ENCODE peak calls at places on chromosomes 4 and X, in six cellular contexts. M, T, P, R, X and E are unnamed samples.

GRCh38 chr4:656651-657337 is 17.3 kb downstream of the ATP5ME start:
- DNase-seq in M (no peak), T (no peak), P (no peak), R (no peak), X (peak), E (no peak)

GRCh38 chr4:13642576-13642975 is 15.1 kb upstream of the BOD1L1 start:
- DNase-seq in M (no peak), T (no peak), P (no peak), R (no peak), X (no peak), E (no peak)

GRCh38 chr4:137601924-137602323 is 69.6 kb upstream of the PCDH18 start:
- DNase-seq in M (no peak), T (no peak), P (no peak), R (no peak), X (no peak), E (no peak)

GRCh38 chr4:87005690-87006461 is 71.1 kb downstream of the AFF1 start:
- DNase-seq in M (peak), T (no peak), P (no peak), R (peak), X (no peak), E (no peak)

GRCh38 chr4:176444741-176445140 is 125.0 kb downstream of the SPCS3 start:
- DNase-seq in M (no peak), T (no peak), P (no peak), R (no peak), X (no peak), E (peak)

GRCh38 chrX:37745354-37745753 is 34.5 kb upstream of the CYBB start:
- DNase-seq in M (peak), T (peak), P (peak), R (peak), X (peak), E (peak)

GRCh38 chr4:44632733-44633132 is 18.7 kb downstream of the YIPF7 start:
- DNase-seq in M (no peak), T (no peak), P (no peak), R (no peak), X (no peak), E (no peak)

GRCh38 chr4:184428787-184429186 is 45.6 kb downstream of the IRF2 start:
- DNase-seq in M (no peak), T (no peak), P (no peak), R (no peak), X (no peak), E (no peak)

GRCh38 chrX:109537324-109537665 is 651 bp downstream of the NXT2 start:
- DNase-seq in M (no peak), T (no peak), P (peak), R (peak), X (no peak), E (peak)

GRCh38 chr4:153332936-153333335 is 11.6 kb upstream of the MND1 start:
- DNase-seq in M (no peak), T (no peak), P (no peak), R (no peak), X (no peak), E (no peak)

GRCh38 chrX:41332005-41332404 is 2.0 kb upstream of the DDX3X start:
- DNase-seq in M (no peak), T (no peak), P (no peak), R (no peak), X (no peak), E (no peak)

GRCh38 chrX:68870357-68870756 is 41.5 kb downstream of the EFNB1 start:
- DNase-seq in M (no peak), T (no peak), P (no peak), R (no peak), X (no peak), E (no peak)

GRCh38 chrX:18390941-18391538 is 34.4 kb upstream of the CDKL5 start:
- DNase-seq in M (peak), T (no peak), P (peak), R (peak), X (peak), E (peak)

GRCh38 chrX:85375333-85375738 is 4.1 kb downstream of the POF1B start:
- DNase-seq in M (no peak), T (no peak), P (peak), R (no peak), X (no peak), E (no peak)

GRCh38 chrX:48025561-48025960 is 18.8 kb downstream of the SPACA5 start:
- DNase-seq in M (peak), T (no peak), P (peak), R (peak), X (no peak), E (peak)

GRCh38 chr4:110196206-110196870 is 2.1 kb downstream of the ELOVL6 start:
- DNase-seq in M (peak), T (peak), P (peak), R (peak), X (peak), E (no peak)

GRCh38 chr4:123609829-123610228 is 213.2 kb downstream of the SPRY1 start:
- DNase-seq in M (no peak), T (no peak), P (no peak), R (no peak), X (no peak), E (no peak)

GRCh38 chr4:54959656-54960055 is 165.7 kb downstream of the KDR start:
- DNase-seq in M (no peak), T (no peak), P (no peak), R (no peak), X (no peak), E (peak)

GRCh38 chr4:165383757-165384156 is 4.9 kb downstream of the CPE start:
- DNase-seq in M (no peak), T (no peak), P (no peak), R (no peak), X (no peak), E (no peak)

GRCh38 chrX:39720945-39721344 is 376.8 kb downstream of the BCOR start:
- DNase-seq in M (no peak), T (no peak), P (no peak), R (no peak), X (no peak), E (no peak)

GRCh38 chrX:129980540-129981206 is 1.8 kb upstream of the BCORL1 start:
- DNase-seq in M (peak), T (no peak), P (peak), R (no peak), X (peak), E (no peak)

GRCh38 chrX:17736856-17737706 is at the start of gene SCML1:
- DNase-seq in M (peak), T (peak), P (peak), R (no peak), X (peak), E (peak)

GRCh38 chr4:73446336-73446938 is 10.4 kb downstream of the AFP start:
- DNase-seq in M (no peak), T (no peak), P (peak), R (peak), X (no peak), E (peak)

GRCh38 chr4:107709916-107710315 is 10.1 kb downstream of the PAPSS1 start:
- DNase-seq in M (no peak), T (no peak), P (no peak), R (peak), X (no peak), E (no peak)

GRCh38 chr4:19880205-19880604 is 371.5 kb upstream of the SLIT2 start:
- DNase-seq in M (no peak), T (no peak), P (no peak), R (no peak), X (no peak), E (no peak)

GRCh38 chrX:121733514-121733913 is 686.1 kb downstream of the GLUD2 start:
- DNase-seq in M (no peak), T (no peak), P (no peak), R (no peak), X (no peak), E (no peak)

GRCh38 chr4:87042986-87043820 is 108.4 kb downstream of the AFF1 start:
- DNase-seq in M (no peak), T (no peak), P (no peak), R (no peak), X (no peak), E (no peak)

GRCh38 chr4:121226362-121226761 is 62.2 kb upstream of the TNIP3 start:
- DNase-seq in M (no peak), T (no peak), P (no peak), R (no peak), X (no peak), E (no peak)

GRCh38 chrX:3142259-3143042 is 101.2 kb downstream of the ARSF start:
- DNase-seq in M (no peak), T (no peak), P (no peak), R (no peak), X (no peak), E (no peak)

GRCh38 chr4:173318648-173319211 is 15.4 kb downstream of the HMGB2 start:
- DNase-seq in M (no peak), T (no peak), P (no peak), R (peak), X (no peak), E (peak)